ENCODE peak calls at places on chromosomes 6 and 20, in four cellular contexts. N is GM23338, O is uterus, V is heart left ventricle. Z is an unnamed sample.

GRCh38 chr6:157333537-157333936 is 10.2 kb upstream of the TMEM242 start:
- DNase-seq in N (no peak), O (no peak), V (no peak), Z (no peak)

GRCh38 chr6:149545258-149545753 is 537 bp downstream of the PPIL4 start:
- DNase-seq in N (peak; percentile 64), O (peak; percentile 41), V (peak; percentile 35), Z (peak; percentile 57)

GRCh38 chr6:120735641-120736040 is 598.6 kb downstream of the TBC1D32 start:
- DNase-seq in N (no peak), O (no peak), V (no peak), Z (no peak)

GRCh38 chr6:25377672-25378071 is 98.5 kb downstream of the CARMIL1 start:
- DNase-seq in N (no peak), O (no peak), V (no peak), Z (no peak)

GRCh38 chr20:63850689-63851547 is 10.4 kb upstream of the ABHD16B start:
- DNase-seq in N (no peak), O (no peak), V (no peak), Z (no peak)

GRCh38 chr6:44044154-44044539 is 83.1 kb downstream of the MRPL14 start:
- DNase-seq in N (no peak), O (no peak), V (no peak), Z (no peak)

GRCh38 chr6:27133281-27134227 is 113.9 kb upstream of the PRSS16 start:
- DNase-seq in N (peak; percentile 76), O (no peak), V (peak; percentile 63), Z (no peak)

GRCh38 chr20:53187402-53187801 is 215.2 kb downstream of the TSHZ2 start:
- DNase-seq in N (no peak), O (no peak), V (no peak), Z (no peak)

GRCh38 chr6:125273965-125274364 is 27.8 kb downstream of the HDDC2 start:
- DNase-seq in N (no peak), O (no peak), V (peak; percentile 40), Z (no peak)

GRCh38 chr20:22716824-22717351 is 132.5 kb upstream of the FOXA2 start:
- DNase-seq in N (no peak), O (no peak), V (no peak), Z (peak; percentile 60)

GRCh38 chr6:20969551-20969950 is 435.3 kb downstream of the CDKAL1 start:
- DNase-seq in N (no peak), O (no peak), V (no peak), Z (no peak)

GRCh38 chr20:38434310-38434741 is 802 bp downstream of the SNHG17 start:
- DNase-seq in N (peak; percentile 21), O (no peak), V (no peak), Z (no peak)

GRCh38 chr6:168105813-168106660 is 27.0 kb upstream of the FRMD1 start:
- DNase-seq in N (no peak), O (no peak), V (no peak), Z (no peak)

GRCh38 chr20:60107621-60108020 is 149.4 kb downstream of the CDH26 start:
- DNase-seq in N (no peak), O (no peak), V (no peak), Z (no peak)

GRCh38 chr20:16554766-16555543 is 18.3 kb downstream of the KIF16B start:
- DNase-seq in N (no peak), O (no peak), V (no peak), Z (no peak)

GRCh38 chr20:50519036-50519780 is 9.0 kb downstream of the PTPN1 start:
- DNase-seq in N (no peak), O (no peak), V (no peak), Z (no peak)

GRCh38 chr6:36639171-36639808 is 39.2 kb upstream of the CDKN1A start:
- DNase-seq in N (no peak), O (no peak), V (no peak), Z (no peak)

GRCh38 chr6:16476861-16477260 is 238.5 kb downstream of the GMPR start:
- DNase-seq in N (no peak), O (no peak), V (no peak), Z (no peak)

DNA sequence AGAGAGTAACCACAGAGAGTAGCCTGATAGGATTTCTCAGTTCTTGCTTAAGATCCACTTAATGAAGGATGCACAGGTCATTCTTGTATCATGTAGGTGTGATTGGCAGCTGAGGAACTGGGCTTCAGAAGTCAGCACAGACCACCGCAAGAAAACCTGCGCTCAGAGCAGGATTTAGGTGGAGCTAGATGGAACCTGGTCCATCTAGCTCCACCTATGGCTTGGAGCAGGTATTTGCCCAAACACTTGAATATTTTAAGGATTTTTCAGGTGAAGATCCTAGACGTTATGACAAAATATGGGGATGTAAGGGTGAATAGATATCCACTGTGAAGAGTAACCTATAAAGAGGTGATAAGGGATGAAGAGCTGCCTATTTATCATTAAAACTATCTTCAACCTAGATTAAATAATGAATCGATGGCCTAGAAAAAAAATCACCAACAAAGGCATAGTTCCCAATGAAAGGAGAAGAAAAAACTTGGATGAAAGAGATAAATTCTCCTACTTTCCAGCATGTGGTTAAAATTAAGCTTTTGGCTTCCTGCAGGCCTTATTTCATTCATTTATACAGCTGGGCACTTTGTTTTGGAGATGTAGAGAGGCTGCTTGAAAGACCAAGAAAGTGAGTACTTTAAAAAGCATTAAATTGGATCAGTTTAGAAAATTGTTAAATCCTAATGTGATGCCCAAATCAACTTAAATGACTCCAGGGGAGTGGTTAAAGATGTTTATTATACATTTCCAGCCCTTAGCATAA is 778.4 kb upstream of the GJE1 start:
- DNase-seq in N (peak; percentile 37), O (no peak), V (no peak), Z (no peak)
- TF ChIP-seq CTCF in N (peak; percentile 47), O (no peak), V (no peak), Z (no peak)

DNA sequence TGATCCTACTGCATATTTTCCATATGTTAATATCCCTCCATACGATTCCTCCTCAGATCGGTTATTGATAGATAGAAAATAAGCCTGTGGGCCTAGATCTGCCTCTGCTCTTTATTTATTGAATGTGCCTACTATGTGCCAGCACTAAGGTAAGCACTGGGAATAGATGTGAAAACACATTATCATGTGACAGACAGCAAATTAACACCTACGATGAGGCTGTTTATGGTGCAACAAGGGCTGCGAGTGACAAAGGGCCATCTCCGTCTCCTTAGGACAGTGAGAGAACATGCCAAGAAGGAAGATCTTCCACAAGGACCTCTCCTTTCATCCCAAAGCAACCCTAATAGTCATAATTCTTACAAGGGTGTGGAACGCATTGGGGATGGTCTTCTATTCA is 90.5 kb downstream of the MYB start:
- DNase-seq in N (no peak), O (no peak), V (no peak), Z (no peak)
- H3K27ac ChIP-seq in N (peak overlapping the region; percentile 85), O (no peak overlapping the region), V (no peak overlapping the region), Z (no peak overlapping the region)

DNA sequence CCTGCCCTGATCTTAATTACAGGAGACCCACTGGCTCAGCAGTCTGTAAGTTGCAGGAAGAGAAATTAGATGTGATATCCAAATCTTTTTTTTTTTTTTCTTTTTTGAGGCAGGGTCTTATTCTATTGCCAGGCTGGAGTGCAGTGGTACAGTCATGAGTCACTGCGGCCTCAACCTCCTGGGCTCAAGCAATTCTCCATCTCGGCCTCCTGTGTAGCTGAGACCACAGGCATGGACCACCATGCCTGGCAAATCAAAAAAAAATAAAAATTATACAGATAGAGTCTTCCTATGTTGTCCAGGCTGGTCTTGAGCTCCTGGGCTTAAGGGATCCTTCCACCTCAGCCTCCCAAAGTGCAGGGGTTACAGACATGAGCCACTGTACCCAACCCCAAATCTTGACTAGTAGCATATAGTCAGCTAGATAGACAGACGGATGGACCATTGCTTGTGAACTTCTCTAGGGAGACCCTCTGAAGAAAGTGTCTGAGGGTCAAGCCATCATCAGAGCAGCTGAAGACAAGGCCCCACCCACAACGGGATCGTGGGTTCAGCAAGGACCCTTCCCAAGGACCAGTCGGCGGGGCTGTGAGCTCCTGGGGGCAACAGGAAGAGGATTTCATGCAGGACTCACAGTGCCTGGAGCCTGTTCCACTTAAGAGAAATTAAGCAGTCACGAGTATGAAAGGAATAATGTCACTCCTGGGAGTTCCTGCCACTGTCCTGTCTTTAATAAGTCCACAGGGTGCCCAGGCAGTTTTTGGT is 222.7 kb downstream of the ANKRD60 start:
- DNase-seq in N (no peak), O (no peak), V (no peak), Z (no peak)
- H3K4me1 ChIP-seq in N (no peaks in the 10 kb centered on the region), O (peaks cover 8% of the 10 kb centered on the region), V (peaks cover 7% of the 10 kb centered on the region), Z (peaks cover 7% of the 10 kb centered on the region)

DNA sequence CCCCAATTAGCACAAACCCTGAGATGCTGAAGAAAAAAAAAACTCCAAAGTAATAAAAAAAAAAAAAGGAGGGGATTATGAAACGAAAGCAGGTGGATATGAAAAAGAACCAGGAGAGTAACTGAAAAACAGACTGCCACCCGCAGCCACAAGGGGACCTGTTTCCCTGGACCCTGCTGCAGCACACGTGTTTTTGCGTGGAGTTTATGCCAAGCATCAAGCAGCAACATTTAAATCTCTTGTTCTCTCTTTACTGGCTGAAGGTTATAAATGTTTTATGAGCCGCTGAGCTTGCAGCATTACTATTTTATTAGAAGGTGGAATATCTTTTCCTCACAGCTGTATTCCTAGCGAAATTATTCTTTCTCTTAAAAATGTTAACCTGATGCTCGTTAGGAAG is 131.6 kb upstream of the OLIG3 start:
- DNase-seq in N (no peak), O (no peak), V (no peak), Z (no peak)
- TF ChIP-seq CTCF in N (peak; percentile 9), O (no peak), V (no peak), Z (no peak)

GRCh38 chr20:9390441-9390840 is 123.9 kb upstream of the LAMP5 start:
- DNase-seq in N (no peak), O (no peak), V (no peak), Z (no peak)
- H3K27ac ChIP-seq in N (no peak overlapping the region), O (no peak overlapping the region), V (no peak overlapping the region), Z (no peak overlapping the region)

Z was measured in lung.